ENCODE peak calls at places on chromosomes 6 and 20, in five cellular contexts. V is activated gamma-delta T cell treated with anti-CD3 and anti-CD28 coated beads, Interleukin-2, amount 50 U/mL, for 16 hours; I is GM12892; J is HuH-7.5; Q is astrocyte. U is an unnamed sample.

GRCh38 chr20:57205625-57206219 is 60.7 kb downstream of the BMP7 start:
- DNase-seq in V (no peak), I (no peak), J (no peak), Q (peak), U (no peak)

GRCh38 chr6:1365701-1366100 is 23.7 kb upstream of the FOXF2 start:
- DNase-seq in V (no peak), I (no peak), J (no peak), Q (no peak), U (no peak)

GRCh38 chr6:7451321-7451720 is 61.7 kb downstream of the RIOK1 start:
- DNase-seq in V (no peak), I (no peak), J (no peak), Q (no peak), U (no peak)

GRCh38 chr6:87071683-87072082 is 23.2 kb downstream of the CGA start:
- DNase-seq in V (no peak), I (no peak), J (no peak), Q (no peak), U (no peak)

GRCh38 chr20:21510995-21511394 is 2.9 kb downstream of the NKX2-2 start:
- DNase-seq in V (no peak), I (no peak), J (no peak), Q (no peak), U (no peak)

GRCh38 chr20:49586967-49587587 is 19.1 kb upstream of the PTGIS start:
- DNase-seq in V (no peak), I (no peak), J (no peak), Q (peak), U (no peak)

GRCh38 chr6:158826819-158827501 is 7.8 kb upstream of the EZR start:
- DNase-seq in V (no peak), I (no peak), J (no peak), Q (no peak), U (no peak)

GRCh38 chr20:10922941-10923340 is 249.1 kb upstream of the JAG1 start:
- DNase-seq in V (no peak), I (no peak), J (no peak), Q (peak), U (no peak)

GRCh38 chr20:19947611-19948264 is 69.4 kb upstream of the NAA20 start:
- DNase-seq in V (no peak), I (peak), J (no peak), Q (peak), U (no peak)

U was measured in GM18507.